ENCODE peak calls at places on chromosomes 1 and 21, in seven cellular contexts. S is foreskin fibroblast, J is uterus, E is astrocyte of the spinal cord, R is left lung, C is lower leg skin, B is esophagus squamous epithelium. I is an unnamed sample.

GRCh38 chr1:170448661-170449158 is 83.3 kb upstream of the GORAB start:
- DNase-seq in C (no peak), B (no peak), E (no peak), R (no peak), J (no peak), S (no peak), I (no peak)

GRCh38 chr1:212077028-212077427 is 41.5 kb downstream of the DTL start:
- DNase-seq in R (no peak), S (no peak), E (no peak), C (no peak), J (no peak), B (no peak), I (no peak)

GRCh38 chr1:45679123-45679522 is 7.2 kb downstream of the GPBP1L1 start:
- DNase-seq in B (no peak), J (no peak), S (no peak), R (no peak), C (no peak), E (no peak), I (no peak)

GRCh38 chr1:119422631-119423030 is 7.7 kb downstream of the HSD3B2 start:
- DNase-seq in E (no peak), J (no peak), R (no peak), C (no peak), B (no peak), S (no peak), I (no peak)

GRCh38 chr1:207429963-207430362 is 24.2 kb upstream of the CR2 start:
- DNase-seq in J (no peak), C (no peak), B (no peak), R (no peak), E (no peak), S (no peak), I (no peak)

GRCh38 chr1:88877382-88877825 is 14.0 kb downstream of the GTF2B start:
- DNase-seq in S (peak), B (no peak), E (peak), C (no peak), J (no peak), R (no peak), I (no peak)

GRCh38 chr1:204520834-204521709 is 4.9 kb downstream of the MDM4 start:
- DNase-seq in J (no peak), E (peak), R (no peak), B (no peak), S (no peak), C (no peak), I (no peak)

GRCh38 chr1:20551161-20551560 is 1.2 kb upstream of the FAM43B start:
- DNase-seq in E (no peak), S (no peak), B (no peak), R (no peak), C (no peak), J (no peak), I (no peak)

GRCh38 chr1:95033843-95034242 is 38.9 kb downstream of the ALG14 start:
- DNase-seq in E (no peak), B (no peak), R (no peak), C (no peak), J (no peak), S (no peak), I (no peak)

GRCh38 chr1:3263790-3264189 is 190.7 kb upstream of the ARHGEF16 start:
- DNase-seq in J (no peak), R (peak), C (no peak), E (no peak), B (no peak), S (no peak), I (no peak)

GRCh38 chr1:66712819-66713218 is 39.4 kb upstream of the DYNLT5 start:
- DNase-seq in R (no peak), S (no peak), C (no peak), E (no peak), B (no peak), J (no peak), I (no peak)

GRCh38 chr1:96538001-96538649 is 183.5 kb upstream of the PTBP2 start:
- DNase-seq in J (peak), C (no peak), R (no peak), S (peak), E (peak), B (no peak), I (no peak)

GRCh38 chr1:120178799-120179419 is 2.6 kb upstream of the SEC22B start:
- DNase-seq in R (no peak), J (no peak), S (peak), E (no peak), C (no peak), B (no peak), I (no peak)

GRCh38 chr21:36310016-36310415 is 10.0 kb upstream of the MORC3 start:
- DNase-seq in R (no peak), S (no peak), B (no peak), C (no peak), E (no peak), J (no peak), I (no peak)

GRCh38 chr1:83999316-83999819 is 436 bp upstream of the TTLL7 start:
- DNase-seq in B (no peak), R (peak), J (peak), E (peak), S (peak), C (peak), I (no peak)

GRCh38 chr21:34761758-34762330 is 93.0 kb downstream of the CLIC6 start:
- DNase-seq in R (no peak), S (no peak), E (no peak), C (no peak), J (no peak), B (no peak), I (no peak)

GRCh38 chr1:38123356-38123755 is 76.8 kb upstream of the POU3F1 start:
- DNase-seq in R (no peak), J (no peak), E (no peak), B (no peak), C (peak), S (no peak), I (no peak)

GRCh38 chr1:232805269-232806070 is at the start of gene MAP10:
- DNase-seq in R (peak), J (peak), B (peak), C (peak), S (peak), E (peak), I (no peak)

GRCh38 chr1:88061106-88061829 is 622.8 kb upstream of the PKN2 start:
- DNase-seq in E (peak), B (no peak), J (peak), R (no peak), S (peak), C (peak), I (no peak)

GRCh38 chr1:27098447-27099153 is 56.3 kb downstream of the SLC9A1 start:
- DNase-seq in B (no peak), J (no peak), C (peak), S (peak), E (no peak), R (peak), I (no peak)

GRCh38 chr1:42834803-42835202 is 11.6 kb upstream of the ZNF691 start:
- DNase-seq in J (no peak), C (no peak), E (no peak), S (no peak), B (no peak), R (no peak), I (no peak)

GRCh38 chr1:181587870-181588438 is 104.6 kb downstream of the CACNA1E start:
- DNase-seq in R (no peak), E (no peak), S (no peak), C (no peak), J (no peak), B (no peak), I (no peak)

GRCh38 chr1:100184536-100184935 is 6.5 kb upstream of the LRRC39 start:
- DNase-seq in R (no peak), C (no peak), J (no peak), B (no peak), S (no peak), E (no peak), I (no peak)

GRCh38 chr21:22536511-22536910 is 1538.3 kb downstream of the NCAM2 start:
- DNase-seq in C (no peak), J (no peak), S (no peak), E (peak), R (no peak), B (no peak), I (no peak)

GRCh38 chr1:10787274-10787673 is 9.2 kb downstream of the CASZ1 start:
- DNase-seq in R (no peak), E (no peak), J (no peak), S (no peak), B (no peak), C (no peak), I (no peak)

GRCh38 chr1:46522184-46522968 is 29.1 kb downstream of the KNCN start:
- DNase-seq in R (peak), J (peak), S (peak), C (peak), E (peak), B (no peak), I (peak)

GRCh38 chr1:178278135-178278534 is 184.2 kb downstream of the RASAL2 start:
- DNase-seq in B (no peak), R (no peak), E (no peak), S (no peak), J (no peak), C (no peak), I (no peak)

GRCh38 chr21:33268736-33269441 is 2.7 kb downstream of the IL10RB start:
- DNase-seq in S (no peak), C (no peak), E (no peak), B (no peak), R (peak), J (no peak), I (no peak)
- TF ChIP-seq CTCF in S (no peak), C (no peak), E (no peak), B (no peak), R (no peak), J (no peak), I (no peak)

DNA sequence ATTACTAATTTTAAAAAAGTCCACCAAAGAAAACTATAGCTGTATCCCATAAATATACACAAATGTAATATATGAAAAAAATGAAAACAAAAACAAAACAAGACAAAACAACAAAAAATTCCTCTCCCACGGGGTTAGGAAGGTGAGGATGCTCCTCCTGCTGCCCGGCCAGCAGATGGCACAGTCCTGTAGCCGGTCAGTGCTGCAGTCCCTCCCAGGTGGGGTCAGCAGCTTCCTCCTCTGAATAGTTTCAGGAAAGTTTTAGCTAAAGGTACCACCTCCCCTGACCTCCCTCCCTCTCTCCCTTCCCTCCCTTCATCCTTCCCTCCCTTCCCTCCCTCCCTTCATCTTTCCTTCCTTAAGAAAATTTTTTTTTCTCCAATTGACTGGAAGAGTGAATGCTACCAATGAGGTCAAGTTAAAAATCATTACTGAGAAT is 67.8 kb upstream of the BCL10 start:
- DNase-seq in C (no peak), R (peak), S (peak), J (no peak), B (no peak), E (no peak), I (no peak)
- TF ChIP-seq CTCF in C (no peak), R (peak), S (peak), J (no peak), B (peak), E (peak), I (no peak)

GRCh38 chr1:93733340-93733739 is 51.7 kb upstream of the BCAR3 start:
- DNase-seq in B (no peak), R (no peak), C (no peak), S (no peak), J (no peak), E (no peak), I (no peak)

GRCh38 chr1:93729502-93729901 is 47.9 kb upstream of the BCAR3 start:
- DNase-seq in C (no peak), S (no peak), J (no peak), R (no peak), E (no peak), B (no peak), I (no peak)

GRCh38 chr1:93732514-93732913 is 50.9 kb upstream of the BCAR3 start:
- DNase-seq in R (no peak), E (no peak), C (no peak), B (no peak), S (no peak), J (no peak), I (no peak)

GRCh38 chr1:93728480-93729131 is 47.0 kb upstream of the BCAR3 start:
- DNase-seq in S (no peak), B (no peak), E (no peak), R (no peak), C (peak), J (no peak), I (no peak)

DNA sequence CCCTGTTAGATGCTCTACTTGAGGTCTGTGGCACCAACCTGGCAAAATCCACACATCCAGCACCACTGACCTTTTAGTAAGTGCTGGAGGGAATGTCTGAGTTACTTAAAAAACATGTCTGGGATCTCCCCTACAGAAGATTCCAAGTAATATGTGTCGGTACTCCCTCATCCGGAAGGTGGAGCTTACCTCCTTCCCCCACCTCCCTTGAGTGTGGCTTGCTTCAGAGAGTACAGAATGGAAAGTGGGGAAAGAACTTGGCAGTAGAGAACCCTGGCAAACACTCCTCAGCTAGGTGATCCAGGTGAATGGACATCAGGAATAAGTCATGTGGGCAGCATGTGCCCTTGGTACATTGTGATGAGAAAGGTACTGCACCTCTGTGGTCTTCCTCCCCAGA is 49.0 kb upstream of the BCAR3 start:
- DNase-seq in S (no peak), E (no peak), C (peak), J (no peak), B (no peak), R (no peak), I (no peak)
- TF ChIP-seq CTCF in S (no peak), E (no peak), C (no peak), J (no peak), B (no peak), R (no peak), I (no peak)

GRCh38 chr1:175774921-175775320 is 31.5 kb upstream of the TNR start:
- DNase-seq in J (no peak), E (no peak), B (no peak), S (no peak), R (no peak), C (peak), I (no peak)
- TF ChIP-seq CTCF in J (no peak), E (no peak), B (no peak), S (no peak), R (no peak), C (no peak), I (no peak)

I was measured in omental fat pad.